ENCODE peak calls at places on chromosomes 6 and 20, in six cellular contexts. L is psoas muscle, T is neural crest cell, S is left ventricle myocardium inferior, F is AG04450, G is fibroblast of pulmonary artery. I is an unnamed sample.

GRCh38 chr6:149114167-149114566 is 203.3 kb upstream of the TAB2 start:
- DNase-seq in L (peak; percentile 60), T (no peak), S (peak; percentile 71), F (no peak), G (no peak), I (no peak)

GRCh38 chr6:86609549-86610388 is 327.6 kb upstream of the HTR1E start:
- DNase-seq in L (no peak), T (no peak), S (no peak), F (no peak), G (no peak), I (no peak)

GRCh38 chr20:15196580-15197255 is 859.3 kb upstream of the FLRT3 start:
- DNase-seq in L (no peak), T (no peak), S (no peak), F (no peak), G (no peak), I (no peak)

GRCh38 chr6:138406443-138406842 is 2.4 kb downstream of the HEBP2 start:
- DNase-seq in L (no peak), T (no peak), S (no peak), F (no peak), G (no peak), I (no peak)

GRCh38 chr20:58236612-58237317 is 8.3 kb upstream of the ANKRD60 start:
- DNase-seq in L (peak; percentile 84), T (peak; percentile 92), S (peak; percentile 73), F (no peak), G (peak; percentile 68), I (no peak)

GRCh38 chr6:53458097-53458866 is 86.6 kb downstream of the GCLC start:
- DNase-seq in L (no peak), T (no peak), S (no peak), F (no peak), G (no peak), I (no peak)

GRCh38 chr6:163923658-163924411 is 509.3 kb downstream of the QKI start:
- DNase-seq in L (peak; percentile 89), T (no peak), S (no peak), F (no peak), G (no peak), I (no peak)

GRCh38 chr6:90409700-90410099 is 113.1 kb upstream of the BACH2 start:
- DNase-seq in L (no peak), T (no peak), S (no peak), F (no peak), G (no peak), I (no peak)

GRCh38 chr6:13733178-13733851 is 21.7 kb upstream of the RANBP9 start:
- DNase-seq in L (peak; percentile 90), T (no peak), S (peak; percentile 46), F (peak; percentile 93), G (peak; percentile 92), I (no peak)

GRCh38 chr6:22596011-22596410 is 26.6 kb downstream of the HDGFL1 start:
- DNase-seq in L (no peak), T (no peak), S (no peak), F (no peak), G (no peak), I (no peak)

GRCh38 chr20:46512943-46513844 is at the start of gene ZNF334:
- DNase-seq in L (peak; percentile 64), T (peak; percentile 65), S (peak; percentile 66), F (no peak), G (peak; percentile 35), I (no peak)

GRCh38 chr6:96943535-96943934 is 19.0 kb downstream of the KLHL32 start:
- DNase-seq in L (no peak), T (no peak), S (no peak), F (no peak), G (no peak), I (no peak)

GRCh38 chr20:17227669-17228623 is 1.1 kb downstream of the PCSK2 start:
- DNase-seq in L (no peak), T (peak; percentile 6), S (no peak), F (no peak), G (no peak), I (no peak)

GRCh38 chr6:147868493-147869222 is 360.2 kb downstream of the SAMD5 start:
- DNase-seq in L (no peak), T (no peak), S (no peak), F (no peak), G (no peak), I (no peak)

GRCh38 chr20:32918296-32918695 is 59.6 kb downstream of the EFCAB8 start:
- DNase-seq in L (peak; percentile 35), T (no peak), S (no peak), F (no peak), G (no peak), I (no peak)

GRCh38 chr20:5835234-5835845 is 85.1 kb downstream of the SHLD1 start:
- DNase-seq in L (peak; percentile 55), T (no peak), S (peak; percentile 22), F (no peak), G (peak; percentile 64), I (no peak)

GRCh38 chr6:9554806-9555205 is 860.1 kb downstream of the TFAP2A start:
- DNase-seq in L (no peak), T (no peak), S (no peak), F (no peak), G (peak; percentile 16), I (no peak)

GRCh38 chr6:9487128-9487527 is 927.7 kb downstream of the TFAP2A start:
- DNase-seq in L (no peak), T (no peak), S (no peak), F (no peak), G (no peak), I (no peak)

GRCh38 chr6:142872376-142872775 is 72.6 kb downstream of the HIVEP2 start:
- DNase-seq in L (no peak), T (no peak), S (no peak), F (no peak), G (peak; percentile 52), I (no peak)

GRCh38 chr6:161660666-161661571 is 387.1 kb upstream of the AGPAT4 start:
- DNase-seq in L (no peak), T (no peak), S (no peak), F (no peak), G (no peak), I (no peak)

GRCh38 chr6:126926926-126927325 is 191.5 kb upstream of the RSPO3 start:
- DNase-seq in L (no peak), T (no peak), S (no peak), F (no peak), G (no peak), I (no peak)

GRCh38 chr20:25706793-25707192 is 10.1 kb upstream of the ZNF337 start:
- DNase-seq in L (no peak), T (no peak), S (no peak), F (no peak), G (no peak), I (no peak)

GRCh38 chr6:14664112-14664592 is 546.6 kb downstream of the CD83 start:
- DNase-seq in L (no peak), T (no peak), S (no peak), F (no peak), G (no peak), I (no peak)

GRCh38 chr6:133630651-133631050 is 258.3 kb upstream of the TCF21 start:
- DNase-seq in L (no peak), T (no peak), S (no peak), F (no peak), G (no peak), I (no peak)

GRCh38 chr6:133634474-133634873 is 254.4 kb upstream of the TCF21 start:
- DNase-seq in L (no peak), T (no peak), S (no peak), F (no peak), G (no peak), I (no peak)

GRCh38 chr6:133632206-133632605 is 256.7 kb upstream of the TCF21 start:
- DNase-seq in L (no peak), T (no peak), S (no peak), F (no peak), G (peak; percentile 81), I (no peak)

GRCh38 chr6:133632906-133633305 is 256.0 kb upstream of the TCF21 start:
- DNase-seq in L (no peak), T (no peak), S (no peak), F (no peak), G (no peak), I (no peak)

DNA sequence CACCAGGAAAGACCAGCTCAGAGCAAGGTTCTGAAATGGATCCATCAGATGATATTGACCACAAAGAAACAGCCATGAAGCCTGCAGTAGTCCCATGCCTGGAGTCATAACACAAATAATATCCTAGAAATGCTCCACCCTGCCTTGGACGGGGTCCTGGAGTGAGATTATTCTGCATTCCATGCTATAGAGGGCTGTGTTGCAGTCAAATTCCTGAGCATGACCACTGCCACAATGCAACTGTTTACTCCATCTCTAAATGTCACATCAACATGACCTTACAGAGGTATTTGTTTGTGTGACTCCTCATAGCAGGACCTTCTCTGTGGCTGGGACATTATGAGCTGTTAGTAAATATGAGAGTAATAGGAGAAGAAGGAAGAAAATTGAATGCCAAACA is 257.5 kb upstream of the TCF21 start:
- DNase-seq in L (no peak), T (no peak), S (no peak), F (no peak), G (peak; percentile 77), I (no peak)
- TF ChIP-seq CTCF in L (no peak), T (no peak), S (no peak), F (peak; percentile 42), G (peak; percentile 44), I (peak; percentile 58)

GRCh38 chr6:99346595-99346994 is 2.9 kb downstream of the FAXC start:
- DNase-seq in L (no peak), T (no peak), S (no peak), F (no peak), G (no peak), I (no peak)

GRCh38 chr6:99348823-99349619 is 453 bp downstream of the FAXC start:
- DNase-seq in L (no peak), T (peak; percentile 34), S (no peak), F (no peak), G (no peak), I (no peak)

GRCh38 chr6:99347804-99348203 is 1.7 kb downstream of the FAXC start:
- DNase-seq in L (no peak), T (no peak), S (no peak), F (no peak), G (no peak), I (no peak)

GRCh38 chr6:99349620-99350141 is at the start of gene FAXC:
- DNase-seq in L (peak; percentile 47), T (peak; percentile 45), S (no peak), F (no peak), G (peak; percentile 13), I (no peak)

GRCh38 chr6:99348220-99348822 is 1.2 kb downstream of the FAXC start:
- DNase-seq in L (no peak), T (no peak), S (no peak), F (no peak), G (no peak), I (no peak)
- TF ChIP-seq CTCF in L (no peak), T (no peak), S (no peak), F (no peak), G (no peak), I (no peak)

GRCh38 chr6:133951881-133952814 is 876 bp upstream of the TBPL1 start:
- DNase-seq in L (peak; percentile 82), T (peak; percentile 53), S (peak; percentile 67), F (peak; percentile 37), G (peak; percentile 79), I (no peak)
- TF ChIP-seq CTCF in L (peak; percentile 25), T (peak; percentile 59), S (peak; percentile 59), F (peak; percentile 52), G (peak; percentile 36), I (peak; percentile 76)

DNA sequence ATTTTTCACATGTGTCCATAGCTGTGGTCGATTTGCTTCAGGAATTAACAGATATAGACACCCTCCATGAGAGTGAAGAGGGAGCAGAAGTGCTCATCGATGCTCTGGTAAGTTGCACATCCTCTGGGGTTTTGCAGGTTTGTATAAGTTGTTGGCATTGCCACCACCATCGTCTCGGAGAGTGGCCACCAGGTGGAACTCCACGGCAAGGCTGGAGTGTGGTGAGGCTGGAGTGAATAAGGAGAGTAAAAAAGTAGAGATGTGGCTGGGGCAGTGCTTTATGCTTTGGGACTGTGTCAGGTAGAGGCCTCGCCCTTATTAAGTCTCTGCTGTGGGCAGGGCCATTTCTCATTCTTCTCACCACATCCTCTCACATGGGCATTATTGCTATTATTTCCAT is 63.7 kb downstream of the CTNNBL1 start:
- DNase-seq in L (no peak), T (no peak), S (no peak), F (no peak), G (no peak), I (no peak)
- TF ChIP-seq CTCF in L (peak; percentile 41), T (no peak), S (peak; percentile 36), F (no peak), G (no peak), I (peak; percentile 20)